ENCODE peak calls at places on chromosomes 7 and 10, in seven cellular contexts. S is pons; X is sciatic nerve; I is ascending aorta; U is HTR-8/SVneo; C is stimulated activated CD4-positive, alpha-beta T cell treated with anti-CD3 and anti-CD28 coated beads, Interleukin-1b, Interleukin-23, amount 100 ng/mL, for 24 hours; A is NCI-H1105 treated with DMSO at 0.1 percent for 48 hours. B is an unnamed sample.

GRCh38 chr7:123987445-123987844 is 45.4 kb downstream of the TMEM229A start:
- DNase-seq in S (no peak), X (no peak), I (no peak), U (no peak), C (no peak), A (no peak), B (no peak)

GRCh38 chr7:138886501-138886917 is 88.5 kb upstream of the ATP6V0A4 start:
- DNase-seq in S (peak), X (no peak), I (no peak), U (peak), C (no peak), A (peak), B (peak)

GRCh38 chr10:132539894-132540293 is 2.3 kb downstream of the INPP5A start:
- DNase-seq in S (no peak), X (no peak), I (no peak), U (no peak), C (no peak), A (no peak), B (peak)

GRCh38 chr7:40546616-40547501 is 412.1 kb downstream of the SUGCT start:
- DNase-seq in S (no peak), X (no peak), I (no peak), U (no peak), C (no peak), A (no peak), B (no peak)

GRCh38 chr7:138125119-138125518 is 48.9 kb downstream of the AKR1D1 start:
- DNase-seq in S (no peak), X (no peak), I (no peak), U (no peak), C (no peak), A (no peak), B (peak)

GRCh38 chr10:95531041-95531809 is 29.9 kb downstream of the SORBS1 start:
- DNase-seq in S (no peak), X (no peak), I (no peak), U (no peak), C (no peak), A (no peak), B (no peak)

GRCh38 chr7:98556288-98556687 is 60.8 kb upstream of the NPTX2 start:
- DNase-seq in S (no peak), X (no peak), I (no peak), U (no peak), C (no peak), A (peak), B (no peak)

GRCh38 chr7:128137096-128137655 is 103.9 kb upstream of the LEP start:
- DNase-seq in S (no peak), X (no peak), I (no peak), U (peak), C (no peak), A (no peak), B (no peak)

GRCh38 chr10:132189016-132189415 is 2.3 kb downstream of the DPYSL4 start:
- DNase-seq in S (no peak), X (no peak), I (no peak), U (no peak), C (no peak), A (no peak), B (no peak)

GRCh38 chr10:3067045-3067858 is at the start of gene PFKP:
- DNase-seq in S (no peak), X (no peak), I (peak), U (peak), C (peak), A (no peak), B (peak)

GRCh38 chr7:50837965-50838364 is 55.3 kb upstream of the GRB10 start:
- DNase-seq in S (no peak), X (no peak), I (peak), U (no peak), C (no peak), A (no peak), B (peak)